ENCODE peak calls at places on chromosomes 5 and 9, in eight cellular contexts. X, L, R, H, U, G, O and M are unnamed samples.

GRCh38 chr9:89426389-89426961 is 71.4 kb downstream of the SEMA4D start:
- DNase-seq in U (no peak), G (no peak), R (no peak), L (peak), O (no peak), H (no peak), X (no peak), M (no peak)

GRCh38 chr5:178542455-178542854 is 47.7 kb downstream of the COL23A1 start:
- DNase-seq in U (no peak), L (no peak), X (no peak), R (no peak), O (no peak), G (no peak), H (no peak), M (no peak)

GRCh38 chr9:116187570-116188170 is 34.1 kb downstream of the PAPPA start:
- DNase-seq in L (no peak), U (no peak), O (no peak), G (no peak), X (no peak), H (no peak), R (peak), M (no peak)

GRCh38 chr5:115713408-115713807 is 87.6 kb upstream of the TMED7 start:
- DNase-seq in H (no peak), X (no peak), G (no peak), U (no peak), O (no peak), L (no peak), R (no peak), M (no peak)

GRCh38 chr5:84688566-84688965 is 303.9 kb upstream of the EDIL3 start:
- DNase-seq in G (peak), R (no peak), H (no peak), L (no peak), X (no peak), U (no peak), O (no peak), M (no peak)

GRCh38 chr5:90170231-90170630 is 239.3 kb downstream of the CETN3 start:
- DNase-seq in R (no peak), H (no peak), G (no peak), L (no peak), U (no peak), O (no peak), X (no peak), M (no peak)

GRCh38 chr9:4293293-4293931 is 6.5 kb downstream of the GLIS3 start:
- DNase-seq in G (peak), X (no peak), R (no peak), U (no peak), L (no peak), O (no peak), H (no peak), M (no peak)

GRCh38 chr5:178785999-178786398 is 55.5 kb upstream of the ZNF354A start:
- DNase-seq in R (no peak), L (no peak), H (no peak), O (no peak), G (peak), U (no peak), X (no peak), M (no peak)

GRCh38 chr5:72018158-72018803 is 89.0 kb upstream of the MAP1B start:
- DNase-seq in L (peak), O (no peak), U (peak), G (peak), R (no peak), H (peak), X (peak), M (no peak)